ENCODE peak calls at places on chromosomes 11 and 22, in eight cellular contexts. E is A549, U is heart left ventricle, C is testis, D is thyroid gland, K is ovary, I is tibial nerve, A is Peyer's patch. L is an unnamed sample. For H3K9me3, the result is how much of the 10 kb centered on the place peaks cover.

GRCh38 chr11:12995211-12995610 is 13.9 kb upstream of the RASSF10 start:
- DNase-seq in A (no peak), I (peak), U (no peak), K (no peak), C (no peak), D (no peak), E (no peak), L (no peak)

GRCh38 chr22:48305726-48306235 is 1521.9 kb downstream of the BRD1 start:
- DNase-seq in C (no peak), D (no peak), A (no peak), E (no peak), K (no peak), U (no peak), I (no peak), L (no peak)

GRCh38 chr11:41665633-41666032 is 206.2 kb upstream of the LRRC4C start:
- DNase-seq in A (no peak), D (no peak), I (no peak), E (no peak), U (no peak), K (no peak), C (no peak), L (no peak)

GRCh38 chr11:121555172-121555571 is 102.4 kb upstream of the SORL1-AS1 start:
- DNase-seq in K (no peak), C (no peak), U (no peak), A (no peak), D (no peak), I (no peak), E (no peak), L (no peak)

GRCh38 chr11:47244664-47245350 is 3.8 kb downstream of the ACP2 start:
- DNase-seq in I (no peak), E (no peak), C (no peak), D (no peak), A (no peak), K (no peak), U (peak), L (no peak)

GRCh38 chr11:128884703-128885338 is 6.3 kb upstream of the KCNJ5 start:
- DNase-seq in I (peak), C (peak), K (peak), U (no peak), D (peak), E (peak), A (no peak), L (no peak)

GRCh38 chr22:24968066-24968561 is 15.6 kb downstream of the KIAA1671 start:
- DNase-seq in U (no peak), I (no peak), C (no peak), A (no peak), K (no peak), E (no peak), D (peak), L (no peak)

GRCh38 chr11:9569588-9570164 is 3.8 kb upstream of the WEE1 start:
- DNase-seq in E (no peak), A (no peak), I (no peak), C (no peak), D (peak), U (no peak), K (no peak), L (no peak)

GRCh38 chr11:62048101-62048500 is 75.7 kb upstream of the INCENP start:
- DNase-seq in U (no peak), C (no peak), E (no peak), I (no peak), K (no peak), A (no peak), D (no peak), L (no peak)

GRCh38 chr11:33777906-33778305 is 3.6 kb upstream of the FBXO3 start:
- DNase-seq in I (no peak), E (no peak), U (no peak), D (no peak), A (no peak), C (no peak), K (no peak), L (no peak)

GRCh38 chr11:70098936-70099335 is 20.8 kb downstream of the ANO1 start:
- DNase-seq in I (no peak), E (no peak), C (no peak), K (no peak), A (no peak), U (peak), D (no peak), L (no peak)

GRCh38 chr11:95065336-95065735 is 1.4 kb upstream of the SRSF8 start:
- DNase-seq in C (no peak), I (no peak), K (no peak), E (no peak), A (no peak), D (no peak), U (no peak), L (no peak)

GRCh38 chr11:95067042-95067827 is 516 bp downstream of the SRSF8 start:
- DNase-seq in E (peak), C (peak), U (peak), I (peak), D (peak), K (peak), A (peak), L (peak)

GRCh38 chr11:95066721-95067041 is at the start of gene SRSF8:
- DNase-seq in E (no peak), A (no peak), I (no peak), C (no peak), D (no peak), K (no peak), U (no peak), L (no peak)

GRCh38 chr11:95067828-95068244 is 1.1 kb downstream of the SRSF8 start:
- DNase-seq in C (no peak), U (no peak), A (no peak), I (peak), D (no peak), E (no peak), K (no peak), L (peak)

GRCh38 chr11:95068549-95068948 is 1.8 kb downstream of the SRSF8 start:
- DNase-seq in I (peak), E (peak), K (peak), C (peak), A (peak), D (peak), U (no peak), L (peak)
- TF ChIP-seq POLR2A in I (peak), E (peak), K (peak), C (no peak), A (peak), D (peak), U (peak), L (peak)

DNA sequence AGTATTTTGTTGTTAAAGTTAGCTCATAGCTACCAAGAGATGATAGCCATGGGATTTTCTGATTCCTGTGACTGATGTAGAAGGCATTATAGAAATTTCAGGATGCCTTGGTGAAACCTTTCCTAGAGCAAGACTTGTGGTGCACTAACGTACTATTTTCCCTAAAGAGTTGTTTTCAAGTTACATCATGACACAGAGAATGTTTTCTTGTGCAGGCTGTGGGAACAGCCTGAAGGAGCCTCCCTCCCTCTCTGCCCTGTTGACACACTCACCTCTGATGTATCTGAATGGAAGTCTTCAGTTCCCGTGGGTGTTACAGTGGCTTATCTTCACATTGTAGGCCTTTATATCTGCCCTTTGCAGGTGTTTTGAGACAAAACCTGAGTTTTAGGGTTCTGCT is 121.6 kb downstream of the LDLRAD3 start:
- DNase-seq in K (no peak), E (no peak), U (no peak), D (no peak), C (no peak), I (no peak), A (no peak), L (no peak)
- H3K9me3 ChIP-seq in K (under half), E (under half), U (under half), D (under half), C (under half), I (under half), A (under half), L (under half)

GRCh38 chr11:122727101-122727929 is 71.8 kb downstream of the UBASH3B start:
- DNase-seq in K (no peak), C (no peak), D (no peak), A (no peak), I (no peak), U (no peak), E (no peak), L (no peak)
- TF ChIP-seq POLR2A in K (no peak), C (no peak), D (no peak), A (no peak), I (no peak), U (no peak), E (no peak), L (no peak)

GRCh38 chr11:50379484-50379883 is 346.8 kb downstream of the OR4C45 start:
- DNase-seq in K (no peak), A (no peak), E (no peak), D (no peak), U (no peak), I (no peak), C (no peak), L (no peak)
- H3K9me3 ChIP-seq in K (under half), A (under half), E (under half), D (under half), U (half or more), I (under half), C (under half), L (half or more)

GRCh38 chr11:7579226-7579825 is 65.5 kb downstream of the PPFIBP2 start:
- DNase-seq in A (no peak), C (no peak), K (peak), I (no peak), U (no peak), E (no peak), D (no peak), L (no peak)
- TF ChIP-seq POLR2A in A (no peak), C (no peak), K (no peak), I (no peak), U (no peak), E (no peak), D (no peak), L (no peak)

GRCh38 chr22:49367016-49367697 is 460.5 kb downstream of the BRD1 start:
- DNase-seq in A (no peak), D (no peak), I (no peak), K (no peak), U (no peak), E (no peak), C (no peak), L (no peak)

GRCh38 chr22:49365910-49366309 is 461.8 kb downstream of the BRD1 start:
- DNase-seq in C (no peak), A (no peak), K (no peak), I (no peak), E (no peak), D (no peak), U (no peak), L (no peak)

GRCh38 chr22:49365191-49365837 is 462.4 kb downstream of the BRD1 start:
- DNase-seq in A (no peak), E (no peak), C (no peak), I (no peak), D (no peak), U (no peak), K (no peak), L (no peak)

GRCh38 chr22:49368221-49368975 is 459.3 kb downstream of the BRD1 start:
- DNase-seq in D (no peak), C (no peak), E (no peak), U (no peak), K (no peak), A (no peak), I (peak), L (no peak)

DNA sequence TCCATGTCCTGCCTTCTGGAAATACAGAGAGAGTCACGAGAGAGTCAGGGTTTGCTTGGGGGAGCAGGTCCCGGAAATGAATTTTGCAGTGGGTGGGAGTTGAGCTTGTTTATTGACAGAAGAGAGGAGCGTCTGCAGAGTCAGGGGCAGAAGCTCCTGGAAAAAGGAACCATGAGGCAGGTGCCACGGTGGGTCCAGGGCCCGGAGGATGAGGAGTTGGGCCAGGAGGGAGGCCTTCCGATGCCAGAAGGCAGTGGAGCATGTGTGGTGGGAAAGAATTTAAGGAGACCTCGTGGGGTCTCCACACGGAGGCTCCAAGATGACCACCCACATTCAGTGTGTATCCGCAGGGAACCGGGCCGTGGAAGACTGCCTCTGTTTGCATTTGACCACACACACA is 461.2 kb downstream of the BRD1 start:
- DNase-seq in A (no peak), K (no peak), C (no peak), I (no peak), E (no peak), D (no peak), U (no peak), L (no peak)
- H3K9me3 ChIP-seq in A (under half), K (under half), C (under half), I (under half), E (under half), D (under half), U (under half), L (under half)

DNA sequence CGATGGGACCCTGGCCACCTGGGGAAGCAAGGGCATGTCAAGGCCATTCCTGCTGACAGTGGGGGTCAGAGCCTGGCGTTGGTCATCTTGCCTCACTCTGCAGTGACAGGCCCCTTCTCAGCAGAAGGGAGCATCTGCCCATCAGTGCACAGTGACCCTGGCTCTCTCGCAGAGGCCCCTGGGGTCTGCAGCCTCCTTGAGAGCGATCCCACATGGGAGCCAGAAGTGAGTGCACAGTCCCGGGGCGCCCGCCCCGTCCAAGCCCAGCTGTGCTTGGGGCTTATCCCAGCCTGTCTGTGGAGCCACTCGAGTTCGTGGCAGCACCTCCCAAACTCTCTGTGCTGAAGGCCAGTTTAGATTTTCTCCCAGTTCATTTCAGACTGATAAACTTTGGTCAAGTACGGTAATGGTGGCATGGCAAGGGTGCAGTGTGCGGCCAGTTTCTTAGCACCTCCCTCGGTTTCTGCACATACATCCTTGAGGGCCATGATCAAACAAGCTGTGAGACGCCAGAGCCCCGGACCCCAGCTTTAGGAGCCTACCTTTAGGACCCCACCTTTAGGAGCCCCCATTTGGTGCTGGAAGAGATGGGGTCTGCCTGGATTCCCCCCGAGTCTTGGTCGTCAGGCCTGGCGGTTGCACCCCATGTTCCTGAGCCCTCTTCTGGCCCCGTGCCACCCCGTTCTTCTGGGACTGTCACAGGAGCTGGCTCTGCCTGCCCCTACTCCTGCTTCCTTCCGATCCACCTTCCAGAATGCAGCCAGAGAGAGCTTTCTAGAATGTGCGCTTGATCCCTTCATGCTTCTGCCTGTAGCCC is 369.4 kb downstream of the TBC1D22A start:
- DNase-seq in C (no peak), U (peak), E (no peak), K (no peak), I (no peak), A (no peak), D (no peak), L (no peak)
- TF ChIP-seq POLR2A in C (no peak), U (no peak), E (no peak), K (no peak), I (no peak), A (no peak), D (no peak), L (no peak)

DNA sequence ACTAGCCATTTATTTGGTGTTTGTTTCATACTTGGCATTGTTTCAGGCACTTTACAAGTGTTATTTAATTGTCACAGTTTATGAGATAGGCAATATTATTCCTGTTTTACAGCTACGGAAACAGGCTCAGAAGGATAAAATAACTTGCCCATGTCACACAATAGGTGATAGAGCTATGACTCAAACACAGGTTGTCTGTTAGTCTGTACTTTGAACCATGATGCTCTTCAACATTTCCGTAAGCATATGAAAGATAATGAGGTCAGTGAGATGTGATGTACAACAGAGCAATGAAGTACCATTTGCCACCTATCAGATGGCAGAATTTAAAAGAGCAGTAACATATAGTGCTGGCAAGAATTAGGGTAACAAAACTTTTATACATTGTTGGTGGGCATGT is 15.3 kb downstream of the TUG1 start:
- DNase-seq in K (no peak), I (no peak), C (no peak), A (no peak), U (no peak), E (peak), D (no peak), L (no peak)
- H3K9me3 ChIP-seq in K (under half), I (under half), C (under half), A (under half), U (under half), E (under half), D (under half), L (under half)